ENCODE peak calls at places on chromosomes 5 and 9, in eight cellular contexts. One of them, this sample, is unnamed.

GRCh38 chr5:16245956-16246355 is 66.4 kb upstream of the MARCHF11 start:
- DNase-seq in iPS DF 19.7: no peak
- DNase-seq in fibroblast of pulmonary artery: no peak
- DNase-seq in T-cell: no peak
- DNase-seq in IMR-90: no peak
- DNase-seq in CD8-positive, alpha-beta memory T cell: no peak
- DNase-seq in mesendoderm: no peak
- DNase-seq in NCI-H2081: no peak
- DNase-seq in this sample: no peak

GRCh38 chr9:99221266-99221622 is 498 bp downstream of the ALG2 start:
- DNase-seq in iPS DF 19.7: no peak
- DNase-seq in fibroblast of pulmonary artery: no peak
- DNase-seq in T-cell: no peak
- DNase-seq in IMR-90: no peak
- DNase-seq in CD8-positive, alpha-beta memory T cell: no peak
- DNase-seq in mesendoderm: no peak
- DNase-seq in NCI-H2081: no peak
- DNase-seq in this sample: no peak

GRCh38 chr5:132012385-132013005 is 1.0 kb upstream of the ACSL6 start:
- DNase-seq in iPS DF 19.7: no peak
- DNase-seq in fibroblast of pulmonary artery: peak
- DNase-seq in T-cell: no peak
- DNase-seq in IMR-90: peak
- DNase-seq in CD8-positive, alpha-beta memory T cell: no peak
- DNase-seq in mesendoderm: peak
- DNase-seq in NCI-H2081: no peak
- DNase-seq in this sample: no peak

GRCh38 chr5:159240301-159240870 is 22.7 kb upstream of the UBLCP1 start:
- DNase-seq in iPS DF 19.7: no peak
- DNase-seq in fibroblast of pulmonary artery: no peak
- DNase-seq in T-cell: no peak
- DNase-seq in IMR-90: peak
- DNase-seq in CD8-positive, alpha-beta memory T cell: no peak
- DNase-seq in mesendoderm: peak
- DNase-seq in NCI-H2081: no peak
- DNase-seq in this sample: no peak

GRCh38 chr5:138503487-138504270 is 38.4 kb downstream of the EGR1 start:
- DNase-seq in iPS DF 19.7: peak
- DNase-seq in fibroblast of pulmonary artery: peak
- DNase-seq in T-cell: no peak
- DNase-seq in IMR-90: peak
- DNase-seq in CD8-positive, alpha-beta memory T cell: peak
- DNase-seq in mesendoderm: peak
- DNase-seq in NCI-H2081: peak
- DNase-seq in this sample: peak

GRCh38 chr5:173920024-173920753 is 32.0 kb downstream of the CPEB4 start:
- DNase-seq in iPS DF 19.7: no peak
- DNase-seq in fibroblast of pulmonary artery: peak
- DNase-seq in T-cell: no peak
- DNase-seq in IMR-90: peak
- DNase-seq in CD8-positive, alpha-beta memory T cell: no peak
- DNase-seq in mesendoderm: no peak
- DNase-seq in NCI-H2081: no peak
- DNase-seq in this sample: peak

GRCh38 chr9:78366827-78367226 is 69.9 kb downstream of the PSAT1 start:
- DNase-seq in iPS DF 19.7: no peak
- DNase-seq in fibroblast of pulmonary artery: no peak
- DNase-seq in T-cell: no peak
- DNase-seq in IMR-90: no peak
- DNase-seq in CD8-positive, alpha-beta memory T cell: no peak
- DNase-seq in mesendoderm: no peak
- DNase-seq in NCI-H2081: no peak
- DNase-seq in this sample: peak

GRCh38 chr5:120538644-120539043 is 74.5 kb downstream of the PRR16 start:
- DNase-seq in iPS DF 19.7: no peak
- DNase-seq in fibroblast of pulmonary artery: peak
- DNase-seq in T-cell: no peak
- DNase-seq in IMR-90: peak
- DNase-seq in CD8-positive, alpha-beta memory T cell: no peak
- DNase-seq in mesendoderm: peak
- DNase-seq in NCI-H2081: no peak
- DNase-seq in this sample: no peak

This sample was measured in NCI-H69.